ENCODE peak calls at places on chromosome 4, in five cellular contexts. V is K562, L is SK-N-SH, K is HepG2, U is GM12878. M is an unnamed sample.
A peak's percentile ranks its signal among the peaks of the same experiment; 100 is the strongest.

GRCh38 chr4:123505457-123506310 is 109.1 kb downstream of the SPRY1 start:
- DNase-seq in V (peak; percentile 14), U (no peak), K (peak; percentile 97), L (peak; percentile 41), M (peak; percentile 52)

GRCh38 chr4:74692973-74693372 is 101.3 kb downstream of the BTC start:
- DNase-seq in V (no peak), U (no peak), L (no peak), K (no peak), M (no peak)

GRCh38 chr4:1376841-1377605 is 29.2 kb downstream of the NKX1-1 start:
- DNase-seq in K (no peak), L (no peak), U (no peak), V (no peak), M (no peak)

GRCh38 chr4:38620527-38620926 is 43.5 kb upstream of the KLF3 start:
- DNase-seq in U (no peak), V (no peak), L (no peak), K (no peak), M (no peak)

GRCh38 chr4:38757945-38758344 is 24.8 kb downstream of the TLR10 start:
- DNase-seq in V (no peak), L (no peak), K (no peak), U (no peak), M (peak; percentile 9)

GRCh38 chr4:101345271-101345595 is 2.1 kb downstream of the PPP3CA start:
- DNase-seq in L (peak; percentile 30), V (no peak), K (no peak), U (no peak), M (no peak)

GRCh38 chr4:6092131-6092530 is 73.9 kb upstream of the C4orf50 start:
- DNase-seq in L (no peak), U (no peak), K (no peak), V (no peak), M (no peak)

GRCh38 chr4:94827481-94828110 is 69.8 kb downstream of the BMPR1B start:
- DNase-seq in U (no peak), K (no peak), V (peak; percentile 21), L (no peak), M (no peak)

GRCh38 chr4:16752150-16752549 is 146.3 kb downstream of the LDB2 start:
- DNase-seq in U (no peak), L (no peak), V (no peak), K (no peak), M (no peak)

GRCh38 chr4:68119921-68120320 is 9.7 kb downstream of the TMPRSS11F start:
- DNase-seq in L (no peak), K (no peak), U (no peak), V (no peak), M (no peak)

GRCh38 chr4:3292571-3293409 is at the start of gene RGS12:
- DNase-seq in L (peak; percentile 99), K (peak; percentile 88), U (peak; percentile 25), V (peak; percentile 99), M (peak; percentile 100)

GRCh38 chr4:183996868-183997267 is 91.8 kb downstream of the STOX2 start:
- DNase-seq in K (no peak), L (no peak), U (no peak), V (no peak), M (no peak)

GRCh38 chr4:77269505-77269904 is 112.5 kb downstream of the CCNG2 start:
- DNase-seq in V (no peak), U (no peak), L (no peak), K (no peak), M (no peak)

GRCh38 chr4:127001898-127002297 is 630.9 kb upstream of the INTU start:
- DNase-seq in V (no peak), K (no peak), U (no peak), L (no peak), M (no peak)

GRCh38 chr4:126995235-126995634 is 637.5 kb upstream of the INTU start:
- DNase-seq in L (no peak), K (no peak), V (no peak), U (no peak), M (no peak)

GRCh38 chr4:127000846-127001245 is 631.9 kb upstream of the INTU start:
- DNase-seq in K (no peak), U (no peak), V (no peak), L (no peak), M (no peak)

DNA sequence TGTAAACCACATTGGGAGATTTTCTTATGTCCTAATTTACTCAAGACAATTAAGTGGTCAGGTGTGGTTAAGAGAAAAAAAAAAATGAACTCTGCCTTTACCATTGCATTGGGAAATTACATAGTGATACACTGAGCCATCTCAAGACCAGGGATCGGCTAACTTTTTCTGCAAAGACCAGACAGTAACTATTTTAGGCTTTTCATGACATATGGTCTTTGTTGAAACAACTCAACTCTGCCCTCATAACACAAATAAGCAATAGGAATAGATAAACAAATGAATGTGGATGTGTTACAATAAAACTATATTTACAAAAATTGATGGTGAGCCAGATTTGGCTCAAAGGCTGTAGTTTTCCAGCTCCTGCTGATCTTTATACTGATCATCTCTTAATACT is 632.7 kb upstream of the INTU start:
- DNase-seq in L (no peak), K (no peak), V (no peak), U (no peak), M (no peak)
- TF ChIP-seq FOXM1 in L (no peak), K (no peak), V (no peak), U (no peak), M (no peak)

DNA sequence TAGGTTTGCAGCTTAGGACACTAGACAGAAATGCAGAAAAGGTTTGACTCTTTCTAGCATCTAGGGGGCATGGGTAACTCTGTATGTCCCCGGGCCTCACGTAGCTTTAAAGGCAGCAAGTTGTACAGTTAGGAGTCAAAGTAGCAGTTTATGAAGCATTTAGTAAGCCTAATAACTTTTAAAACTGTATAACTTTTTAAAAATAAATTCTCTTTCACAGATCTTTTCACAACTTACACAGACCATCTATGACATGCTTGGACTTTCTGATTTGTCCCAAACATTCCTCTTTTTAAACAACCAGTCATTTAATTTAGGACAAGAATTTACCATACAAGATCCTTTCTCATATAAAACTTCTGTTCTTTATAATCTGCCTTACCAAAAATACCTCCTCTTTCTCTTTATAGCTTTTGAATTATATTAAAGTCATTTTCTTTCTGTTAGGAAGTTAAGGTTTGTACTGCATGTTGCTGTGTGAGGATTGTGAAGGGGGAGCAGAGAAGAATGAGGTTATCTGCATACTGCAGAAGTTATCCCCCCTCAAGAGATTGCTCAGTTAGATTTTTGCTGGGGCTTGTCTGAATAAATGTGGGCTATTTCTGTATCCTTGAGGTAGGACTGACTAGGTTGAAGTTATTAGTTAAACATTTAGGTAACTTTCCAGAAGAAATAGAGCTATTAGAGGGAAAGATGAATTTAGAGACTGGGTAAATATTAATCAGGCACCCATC is 94.3 kb downstream of the CPE start:
- DNase-seq in V (no peak), K (no peak), L (no peak), U (no peak), M (no peak)
- TF ChIP-seq FOXM1 in V (no peak), K (no peak), L (no peak), U (no peak), M (no peak)

DNA sequence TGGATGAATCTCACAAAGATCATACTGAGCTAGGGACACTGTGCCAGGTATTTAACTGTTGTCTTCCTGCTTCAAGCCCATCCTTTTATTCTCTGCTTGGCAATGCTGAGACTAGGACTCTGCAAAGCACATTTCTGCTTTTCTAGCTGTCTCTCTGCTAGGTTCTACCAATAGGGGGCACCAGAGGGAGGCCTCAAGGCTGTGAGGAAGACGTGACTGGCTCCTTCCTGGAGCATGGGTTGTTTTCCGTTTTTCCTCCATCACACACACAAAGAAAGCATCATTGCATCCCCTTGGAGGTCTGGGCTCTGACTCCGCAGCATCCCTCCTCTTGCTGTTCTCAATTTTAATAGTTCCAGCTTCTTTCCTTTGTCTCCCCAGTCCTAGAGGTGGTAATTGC is 10.9 kb upstream of the DCTD start:
- DNase-seq in K (no peak), L (no peak), U (no peak), V (no peak), M (no peak)
- TF ChIP-seq FOXM1 in K (no peak), L (no peak), U (no peak), V (no peak), M (no peak)

DNA sequence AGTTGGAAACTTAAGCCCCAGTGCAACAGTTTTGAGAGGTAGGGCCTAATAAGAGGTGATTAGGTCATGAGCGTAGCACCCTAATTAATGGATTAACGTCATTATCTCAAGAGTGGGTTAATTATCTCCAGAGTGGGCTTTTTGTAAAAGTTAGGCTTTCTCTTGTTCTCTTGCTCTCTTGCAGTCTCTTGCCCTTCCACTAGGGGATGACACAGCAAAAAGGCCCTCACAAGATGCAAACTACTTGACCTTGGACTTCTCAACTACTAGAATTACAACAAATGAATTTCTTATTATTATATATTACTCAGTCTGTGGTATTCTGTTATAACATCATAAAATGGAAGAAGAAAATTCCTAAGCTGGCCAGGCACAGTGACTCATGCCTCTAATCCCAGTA is 22.1 kb upstream of the NDST3 start:
- DNase-seq in K (no peak), U (no peak), V (no peak), L (no peak), M (no peak)
- TF ChIP-seq FOXM1 in K (no peak), U (no peak), V (no peak), L (no peak), M (no peak)

GRCh38 chr4:109559625-109559982 is 442 bp upstream of the MCUB start:
- DNase-seq in L (peak; percentile 70), K (no peak), U (no peak), V (peak; percentile 14), M (peak; percentile 33)

GRCh38 chr4:109557433-109557832 is 2.6 kb upstream of the MCUB start:
- DNase-seq in V (no peak), K (no peak), U (no peak), L (no peak), M (no peak)

GRCh38 chr4:109562457-109563237 is 2.6 kb downstream of the MCUB start:
- DNase-seq in U (no peak), V (no peak), K (no peak), L (no peak), M (no peak)

GRCh38 chr4:109559983-109560686 is at the start of gene MCUB:
- DNase-seq in L (peak; percentile 94), U (peak; percentile 49), K (peak; percentile 69), V (peak; percentile 68), M (peak; percentile 88)

GRCh38 chr4:109560687-109561452 is 824 bp downstream of the MCUB start:
- DNase-seq in L (peak; percentile 53), V (peak; percentile 23), U (peak; percentile 80), K (no peak), M (peak; percentile 29)
- TF ChIP-seq FOXM1 in L (no peak), V (no peak), U (peak; percentile 80), K (no peak), M (no peak)

GRCh38 chr4:61214680-61215079 is 14.6 kb downstream of the ADGRL3 start:
- DNase-seq in L (no peak), U (no peak), V (no peak), K (no peak), M (no peak)
- TF ChIP-seq FOXM1 in L (no peak), U (no peak), V (no peak), K (no peak), M (no peak)

GRCh38 chr4:146379744-146380143 is 142.0 kb downstream of the SLC10A7 start:
- DNase-seq in K (peak; percentile 62), U (no peak), V (no peak), L (no peak), M (no peak)
- TF ChIP-seq FOXM1 in K (no peak), U (no peak), V (no peak), L (no peak), M (no peak)

M was measured in HEK293T.